ENCODE peak calls at places on chromosomes 7 and 10, in ten cellular contexts. Z is heart right ventricle, G is Peyer's patch, A is neural progenitor cell, E is suprapubic skin, D is body of pancreas, V is tibial nerve, T is A549, P is fibroblast of pulmonary artery, O is psoas muscle. L is an unnamed sample.
A peak's percentile ranks its signal among the peaks of the same experiment; 100 is the strongest.

GRCh38 chr7:26449175-26450165 is 157.8 kb downstream of the SNX10 start:
- DNase-seq in Z (no peak), G (no peak), A (no peak), E (no peak), D (no peak), V (no peak), T (peak; percentile 10), P (peak; percentile 66), O (no peak), L (peak; percentile 82)

GRCh38 chr7:28533731-28534531 is 121.6 kb downstream of the CREB5 start:
- DNase-seq in Z (peak; percentile 42), G (no peak), A (no peak), E (peak; percentile 80), D (peak; percentile 6), V (peak; percentile 83), T (no peak), P (peak; percentile 30), O (peak; percentile 36), L (no peak)

GRCh38 chr10:118615888-118616287 is 20.4 kb upstream of the PRLHR start:
- DNase-seq in Z (no peak), G (no peak), A (no peak), E (no peak), D (no peak), V (no peak), T (peak; percentile 31), P (no peak), O (no peak), L (no peak)

GRCh38 chr10:92965314-92965713 is 95.3 kb upstream of the CYP26C1 start:
- DNase-seq in Z (no peak), G (no peak), A (peak; percentile 69), E (no peak), D (no peak), V (peak; percentile 25), T (peak; percentile 15), P (peak; percentile 80), O (no peak), L (peak; percentile 12)

GRCh38 chr10:95758351-95759025 is 2.5 kb downstream of the ENTPD1 start:
- DNase-seq in Z (no peak), G (no peak), A (no peak), E (no peak), D (no peak), V (no peak), T (no peak), P (no peak), O (no peak), L (no peak)

GRCh38 chr7:157611341-157611740 is 274.5 kb downstream of the DNAJB6 start:
- DNase-seq in Z (no peak), G (no peak), A (no peak), E (no peak), D (no peak), V (no peak), T (no peak), P (no peak), O (no peak), L (no peak)

GRCh38 chr10:97822261-97822687 is 27.4 kb upstream of the GOLGA7B start:
- DNase-seq in Z (peak; percentile 41), G (no peak), A (no peak), E (no peak), D (peak; percentile 54), V (no peak), T (no peak), P (no peak), O (peak; percentile 61), L (peak; percentile 41)

GRCh38 chr7:107355616-107356015 is 114.2 kb upstream of the GPR22 start:
- DNase-seq in Z (no peak), G (no peak), A (no peak), E (no peak), D (no peak), V (no peak), T (no peak), P (no peak), O (no peak), L (no peak)

GRCh38 chr10:988667-989545 is 672 bp downstream of the GTPBP4 start:
- DNase-seq in Z (no peak), G (no peak), A (no peak), E (peak; percentile 58), D (no peak), V (no peak), T (peak; percentile 47), P (no peak), O (no peak), L (no peak)

GRCh38 chr10:95810198-95810976 is 54.4 kb downstream of the ENTPD1 start:
- DNase-seq in Z (no peak), G (no peak), A (no peak), E (no peak), D (no peak), V (no peak), T (no peak), P (no peak), O (no peak), L (no peak)

GRCh38 chr10:104127411-104127810 is 5.4 kb downstream of the SFR1 start:
- DNase-seq in Z (no peak), G (no peak), A (peak; percentile 64), E (no peak), D (peak; percentile 7), V (no peak), T (peak; percentile 74), P (no peak), O (no peak), L (no peak)

DNA sequence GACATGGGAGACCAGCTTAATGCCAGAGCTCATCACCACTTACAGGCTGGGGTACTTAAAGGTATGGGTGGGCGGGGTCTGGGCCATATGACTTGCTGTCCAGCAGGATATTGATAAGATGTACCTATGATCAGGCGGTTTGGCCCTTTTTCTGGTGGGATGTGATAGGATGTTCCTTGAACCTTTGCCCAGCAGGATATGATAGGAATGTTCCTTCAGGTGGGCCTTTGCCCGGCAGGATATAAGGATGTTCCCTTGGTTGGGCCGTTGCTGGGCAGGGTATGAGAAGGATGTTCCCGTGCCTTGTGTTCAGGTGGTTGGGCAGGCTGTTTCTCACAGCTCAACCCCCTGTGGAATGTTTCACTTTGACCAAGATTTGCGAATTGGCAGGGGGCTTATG is 187.2 kb upstream of the CXCL12 start:
- DNase-seq in Z (no peak), G (no peak), A (no peak), E (no peak), D (no peak), V (no peak), T (no peak), P (no peak), O (no peak), L (no peak)
- TF ChIP-seq CTCF in Z (no peak), G (no peak), A (no peak), E (no peak), D (no peak), V (no peak), T (no peak), P (no peak), O (no peak), L (no peak)

DNA sequence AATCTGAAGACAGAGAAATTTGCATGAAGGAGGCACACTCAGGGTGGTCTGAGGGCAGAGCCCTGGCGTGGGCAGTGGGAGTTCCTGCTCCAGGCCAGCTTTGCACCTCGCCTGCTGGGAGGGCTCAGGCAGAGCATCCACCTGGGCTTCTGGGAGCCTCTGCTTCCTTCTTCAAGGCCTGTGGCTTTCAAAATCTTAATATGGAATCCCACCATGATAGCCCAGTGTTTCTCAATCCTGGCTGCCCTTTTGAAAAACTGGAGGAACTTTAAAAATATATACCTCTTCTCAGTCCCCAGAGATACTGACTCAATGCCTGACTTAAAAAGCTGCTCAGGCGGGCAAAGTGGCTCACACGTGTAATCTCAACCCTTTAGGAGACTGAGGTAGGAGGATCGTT is 36.7 kb upstream of the PSAP start:
- DNase-seq in Z (no peak), G (no peak), A (no peak), E (no peak), D (no peak), V (no peak), T (no peak), P (no peak), O (no peak), L (no peak)
- H3K4me3 ChIP-seq in Z (no peak overlapping the region), G (no peak overlapping the region), A (no peak overlapping the region), E (peak overlapping the region; percentile 50), D (no peak overlapping the region), V (no peak overlapping the region), T (peak overlapping the region; percentile 61), P (no peak overlapping the region), O (peak overlapping the region; percentile 72), L (peak overlapping the region; percentile 71)

GRCh38 chr7:40761757-40762342 is 627.0 kb downstream of the SUGCT start:
- DNase-seq in Z (no peak), G (no peak), A (no peak), E (no peak), D (no peak), V (no peak), T (no peak), P (no peak), O (no peak), L (no peak)
- TF ChIP-seq CTCF in Z (peak; percentile 10), G (peak; percentile 24), A (peak; percentile 22), E (no peak), D (no peak), V (no peak), T (no peak), P (no peak), O (no peak), L (peak; percentile 17)

DNA sequence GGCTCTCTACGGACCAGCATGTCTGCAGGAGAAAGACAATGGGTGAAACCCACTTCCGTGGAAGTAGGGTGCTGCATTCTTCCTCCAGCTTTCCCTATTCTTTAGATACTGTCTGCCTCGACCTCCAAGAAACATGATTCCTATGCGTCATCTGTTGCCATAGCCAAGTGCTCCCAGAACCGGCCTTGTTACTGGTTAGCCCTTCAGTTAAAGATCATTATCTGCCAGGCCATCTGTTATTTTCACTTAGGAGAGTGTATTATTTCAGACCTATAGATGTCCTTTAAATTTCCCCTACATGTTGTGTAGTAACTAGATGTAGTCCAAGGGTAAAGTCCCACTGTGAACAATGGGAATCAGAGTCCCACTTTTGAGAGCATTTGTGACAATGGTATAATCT is 89.0 kb upstream of the KIAA1217 start:
- DNase-seq in Z (no peak), G (no peak), A (no peak), E (no peak), D (no peak), V (no peak), T (no peak), P (no peak), O (no peak), L (no peak)
- H3K4me3 ChIP-seq in Z (peak overlapping the region; percentile 37), G (no peak overlapping the region), A (no peak overlapping the region), E (no peak overlapping the region), D (no peak overlapping the region), V (no peak overlapping the region), T (no peak overlapping the region), P (no peak overlapping the region), O (peak overlapping the region; percentile 38), L (no peak overlapping the region)

DNA sequence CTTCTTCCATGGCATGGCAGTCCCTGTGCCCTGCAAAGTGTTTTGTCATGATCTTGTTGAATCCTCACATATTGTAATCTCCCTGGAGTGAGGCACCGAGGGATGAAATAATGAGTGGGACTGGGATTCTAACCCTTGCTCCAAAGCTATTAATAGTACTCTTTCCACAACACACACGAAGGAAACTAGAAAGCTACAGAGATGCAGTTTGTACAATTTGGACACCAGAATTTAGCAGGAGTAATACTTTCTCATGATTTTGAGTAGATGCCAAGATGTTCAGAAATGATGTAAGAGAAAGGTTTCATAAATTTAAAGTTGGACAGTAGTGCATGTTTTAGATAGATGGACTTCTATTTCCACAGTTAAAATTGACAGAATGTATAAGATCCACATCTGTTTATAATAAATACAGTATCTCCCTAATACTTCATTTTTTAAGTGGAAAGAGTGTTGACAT is 46.4 kb downstream of the PRR15 start:
- DNase-seq in Z (no peak), G (no peak), A (no peak), E (no peak), D (no peak), V (no peak), T (no peak), P (peak; percentile 44), O (no peak), L (no peak)
- TF ChIP-seq CTCF in Z (no peak), G (no peak), A (no peak), E (no peak), D (no peak), V (no peak), T (no peak), P (no peak), O (no peak), L (no peak)

GRCh38 chr10:13877154-13877909 is 290.6 kb downstream of the PRPF18 start:
- DNase-seq in Z (peak; percentile 65), G (no peak), A (no peak), E (peak; percentile 74), D (peak; percentile 38), V (peak; percentile 57), T (no peak), P (peak; percentile 59), O (peak; percentile 77), L (no peak)
- H3K4me3 ChIP-seq in Z (no peak overlapping the region), G (no peak overlapping the region), A (no peak overlapping the region), E (no peak overlapping the region), D (no peak overlapping the region), V (no peak overlapping the region), T (no peak overlapping the region), P (no peak overlapping the region), O (no peak overlapping the region), L (no peak overlapping the region)

L was measured in epithelial cell of proximal tubule.